ENCODE peak calls at places on chromosomes 12 and 14, in nine cellular contexts. One of them, this sample, is unnamed.

GRCh38 chr12:79691299-79692248 is 810 bp upstream of the PAWR start:
- DNase-seq in activated gamma-delta T cell: no peak
- DNase-seq in lung: no peak
- DNase-seq in effector CD4-positive, alpha-beta T cell: no peak
- DNase-seq in NCI-H2081: no peak
- DNase-seq in left ventricle myocardium superior: no peak
- DNase-seq in stimulated activated CD8-positive, alpha-beta memory T cell treated with anti-CD3 and anti-CD28 coated beads, Interleukin-4, amount 100 ng/mL, for 4 hours: no peak
- DNase-seq in germinal center: peak; percentile 7
- DNase-seq in activated naive CD8-positive, alpha-beta T cell treated with anti-CD3 and anti-CD28 coated beads for 36 hours: no peak
- DNase-seq in this sample: no peak

GRCh38 chr12:1914116-1914911 is 4.1 kb downstream of the CACNA2D4 start:
- DNase-seq in activated gamma-delta T cell: no peak
- DNase-seq in effector CD4-positive, alpha-beta T cell: no peak
- DNase-seq in stimulated activated CD8-positive, alpha-beta memory T cell treated with anti-CD3 and anti-CD28 coated beads, Interleukin-4, amount 100 ng/mL, for 4 hours: no peak
- DNase-seq in lung: no peak
- DNase-seq in germinal center: peak; percentile 1
- DNase-seq in NCI-H2081: no peak
- DNase-seq in left ventricle myocardium superior: no peak
- DNase-seq in activated naive CD8-positive, alpha-beta T cell treated with anti-CD3 and anti-CD28 coated beads for 36 hours: no peak
- DNase-seq in this sample: no peak

GRCh38 chr14:73460691-73461127 is 2.4 kb upstream of the NUMB start:
- DNase-seq in activated naive CD8-positive, alpha-beta T cell treated with anti-CD3 and anti-CD28 coated beads for 36 hours: no peak
- DNase-seq in left ventricle myocardium superior: no peak
- DNase-seq in effector CD4-positive, alpha-beta T cell: no peak
- DNase-seq in stimulated activated CD8-positive, alpha-beta memory T cell treated with anti-CD3 and anti-CD28 coated beads, Interleukin-4, amount 100 ng/mL, for 4 hours: no peak
- DNase-seq in germinal center: no peak
- DNase-seq in activated gamma-delta T cell: no peak
- DNase-seq in lung: peak; percentile 27
- DNase-seq in NCI-H2081: peak; percentile 66
- DNase-seq in this sample: no peak

GRCh38 chr12:87812711-87813110 is 216.5 kb downstream of the C12orf50 start:
- DNase-seq in NCI-H2081: peak; percentile 78
- DNase-seq in stimulated activated CD8-positive, alpha-beta memory T cell treated with anti-CD3 and anti-CD28 coated beads, Interleukin-4, amount 100 ng/mL, for 4 hours: no peak
- DNase-seq in germinal center: no peak
- DNase-seq in activated gamma-delta T cell: no peak
- DNase-seq in activated naive CD8-positive, alpha-beta T cell treated with anti-CD3 and anti-CD28 coated beads for 36 hours: no peak
- DNase-seq in left ventricle myocardium superior: no peak
- DNase-seq in lung: no peak
- DNase-seq in effector CD4-positive, alpha-beta T cell: no peak
- DNase-seq in this sample: no peak

GRCh38 chr12:54562720-54563356 is 13.4 kb downstream of the PDE1B start:
- DNase-seq in left ventricle myocardium superior: no peak
- DNase-seq in activated naive CD8-positive, alpha-beta T cell treated with anti-CD3 and anti-CD28 coated beads for 36 hours: no peak
- DNase-seq in germinal center: no peak
- DNase-seq in effector CD4-positive, alpha-beta T cell: no peak
- DNase-seq in lung: no peak
- DNase-seq in activated gamma-delta T cell: no peak
- DNase-seq in NCI-H2081: no peak
- DNase-seq in stimulated activated CD8-positive, alpha-beta memory T cell treated with anti-CD3 and anti-CD28 coated beads, Interleukin-4, amount 100 ng/mL, for 4 hours: no peak
- DNase-seq in this sample: no peak

GRCh38 chr14:61343471-61343870 is 22.1 kb downstream of the PRKCH start:
- DNase-seq in stimulated activated CD8-positive, alpha-beta memory T cell treated with anti-CD3 and anti-CD28 coated beads, Interleukin-4, amount 100 ng/mL, for 4 hours: no peak
- DNase-seq in activated gamma-delta T cell: no peak
- DNase-seq in germinal center: no peak
- DNase-seq in effector CD4-positive, alpha-beta T cell: no peak
- DNase-seq in activated naive CD8-positive, alpha-beta T cell treated with anti-CD3 and anti-CD28 coated beads for 36 hours: no peak
- DNase-seq in left ventricle myocardium superior: no peak
- DNase-seq in NCI-H2081: no peak
- DNase-seq in lung: no peak
- DNase-seq in this sample: no peak

GRCh38 chr12:51889216-51890134 is 1.6 kb downstream of the ANKRD33 start:
- DNase-seq in lung: no peak
- DNase-seq in stimulated activated CD8-positive, alpha-beta memory T cell treated with anti-CD3 and anti-CD28 coated beads, Interleukin-4, amount 100 ng/mL, for 4 hours: no peak
- DNase-seq in NCI-H2081: no peak
- DNase-seq in activated naive CD8-positive, alpha-beta T cell treated with anti-CD3 and anti-CD28 coated beads for 36 hours: no peak
- DNase-seq in germinal center: no peak
- DNase-seq in left ventricle myocardium superior: no peak
- DNase-seq in effector CD4-positive, alpha-beta T cell: no peak
- DNase-seq in activated gamma-delta T cell: no peak
- DNase-seq in this sample: no peak

GRCh38 chr12:93102744-93103143 is 173.6 kb upstream of the EEA1 start:
- DNase-seq in effector CD4-positive, alpha-beta T cell: no peak
- DNase-seq in activated naive CD8-positive, alpha-beta T cell treated with anti-CD3 and anti-CD28 coated beads for 36 hours: no peak
- DNase-seq in germinal center: no peak
- DNase-seq in NCI-H2081: no peak
- DNase-seq in lung: no peak
- DNase-seq in left ventricle myocardium superior: no peak
- DNase-seq in stimulated activated CD8-positive, alpha-beta memory T cell treated with anti-CD3 and anti-CD28 coated beads, Interleukin-4, amount 100 ng/mL, for 4 hours: no peak
- DNase-seq in activated gamma-delta T cell: no peak
- DNase-seq in this sample: no peak

GRCh38 chr14:68998062-68998461 is 19.0 kb upstream of the ACTN1 start:
- DNase-seq in activated gamma-delta T cell: no peak
- DNase-seq in germinal center: no peak
- DNase-seq in left ventricle myocardium superior: no peak
- DNase-seq in NCI-H2081: no peak
- DNase-seq in effector CD4-positive, alpha-beta T cell: no peak
- DNase-seq in lung: no peak
- DNase-seq in stimulated activated CD8-positive, alpha-beta memory T cell treated with anti-CD3 and anti-CD28 coated beads, Interleukin-4, amount 100 ng/mL, for 4 hours: no peak
- DNase-seq in activated naive CD8-positive, alpha-beta T cell treated with anti-CD3 and anti-CD28 coated beads for 36 hours: no peak
- DNase-seq in this sample: no peak

GRCh38 chr12:321606-322326 is 59.1 kb upstream of the SLC6A13 start:
- DNase-seq in stimulated activated CD8-positive, alpha-beta memory T cell treated with anti-CD3 and anti-CD28 coated beads, Interleukin-4, amount 100 ng/mL, for 4 hours: no peak
- DNase-seq in activated gamma-delta T cell: no peak
- DNase-seq in left ventricle myocardium superior: no peak
- DNase-seq in lung: no peak
- DNase-seq in germinal center: no peak
- DNase-seq in activated naive CD8-positive, alpha-beta T cell treated with anti-CD3 and anti-CD28 coated beads for 36 hours: no peak
- DNase-seq in NCI-H2081: peak; percentile 23
- DNase-seq in effector CD4-positive, alpha-beta T cell: no peak
- DNase-seq in this sample: no peak

GRCh38 chr12:90618606-90619005 is 336.4 kb downstream of the CCER1 start:
- DNase-seq in activated gamma-delta T cell: no peak
- DNase-seq in activated naive CD8-positive, alpha-beta T cell treated with anti-CD3 and anti-CD28 coated beads for 36 hours: no peak
- DNase-seq in effector CD4-positive, alpha-beta T cell: no peak
- DNase-seq in germinal center: no peak
- DNase-seq in left ventricle myocardium superior: no peak
- DNase-seq in lung: no peak
- DNase-seq in stimulated activated CD8-positive, alpha-beta memory T cell treated with anti-CD3 and anti-CD28 coated beads, Interleukin-4, amount 100 ng/mL, for 4 hours: no peak
- DNase-seq in NCI-H2081: no peak
- DNase-seq in this sample: no peak

GRCh38 chr12:113664224-113664681 is 192.6 kb upstream of the LHX5 start:
- DNase-seq in effector CD4-positive, alpha-beta T cell: no peak
- DNase-seq in lung: no peak
- DNase-seq in germinal center: no peak
- DNase-seq in stimulated activated CD8-positive, alpha-beta memory T cell treated with anti-CD3 and anti-CD28 coated beads, Interleukin-4, amount 100 ng/mL, for 4 hours: no peak
- DNase-seq in activated naive CD8-positive, alpha-beta T cell treated with anti-CD3 and anti-CD28 coated beads for 36 hours: no peak
- DNase-seq in NCI-H2081: no peak
- DNase-seq in activated gamma-delta T cell: no peak
- DNase-seq in left ventricle myocardium superior: no peak
- DNase-seq in this sample: no peak

GRCh38 chr14:59511916-59512530 is 27.7 kb downstream of the JKAMP start:
- DNase-seq in effector CD4-positive, alpha-beta T cell: no peak
- DNase-seq in activated naive CD8-positive, alpha-beta T cell treated with anti-CD3 and anti-CD28 coated beads for 36 hours: peak; percentile 14
- DNase-seq in left ventricle myocardium superior: no peak
- DNase-seq in activated gamma-delta T cell: no peak
- DNase-seq in lung: no peak
- DNase-seq in NCI-H2081: peak; percentile 52
- DNase-seq in germinal center: peak; percentile 36
- DNase-seq in stimulated activated CD8-positive, alpha-beta memory T cell treated with anti-CD3 and anti-CD28 coated beads, Interleukin-4, amount 100 ng/mL, for 4 hours: no peak
- DNase-seq in this sample: no peak

GRCh38 chr14:68729556-68729955 is 63.3 kb downstream of the ZFP36L1 start:
- DNase-seq in germinal center: no peak
- DNase-seq in activated naive CD8-positive, alpha-beta T cell treated with anti-CD3 and anti-CD28 coated beads for 36 hours: no peak
- DNase-seq in lung: no peak
- DNase-seq in activated gamma-delta T cell: no peak
- DNase-seq in stimulated activated CD8-positive, alpha-beta memory T cell treated with anti-CD3 and anti-CD28 coated beads, Interleukin-4, amount 100 ng/mL, for 4 hours: no peak
- DNase-seq in NCI-H2081: no peak
- DNase-seq in left ventricle myocardium superior: no peak
- DNase-seq in effector CD4-positive, alpha-beta T cell: no peak
- DNase-seq in this sample: no peak

GRCh38 chr12:51886021-51886710 is 1.7 kb upstream of the ANKRD33 start:
- DNase-seq in effector CD4-positive, alpha-beta T cell: no peak
- DNase-seq in lung: peak; percentile 69
- DNase-seq in activated naive CD8-positive, alpha-beta T cell treated with anti-CD3 and anti-CD28 coated beads for 36 hours: peak; percentile 28
- DNase-seq in NCI-H2081: no peak
- DNase-seq in left ventricle myocardium superior: peak; percentile 66
- DNase-seq in activated gamma-delta T cell: no peak
- DNase-seq in stimulated activated CD8-positive, alpha-beta memory T cell treated with anti-CD3 and anti-CD28 coated beads, Interleukin-4, amount 100 ng/mL, for 4 hours: no peak
- DNase-seq in germinal center: peak; percentile 72
- DNase-seq in this sample: peak; percentile 91

GRCh38 chr12:94305293-94305957 is 154.2 kb downstream of the CEP83 start:
- DNase-seq in left ventricle myocardium superior: no peak
- DNase-seq in stimulated activated CD8-positive, alpha-beta memory T cell treated with anti-CD3 and anti-CD28 coated beads, Interleukin-4, amount 100 ng/mL, for 4 hours: no peak
- DNase-seq in NCI-H2081: no peak
- DNase-seq in activated gamma-delta T cell: no peak
- DNase-seq in germinal center: no peak
- DNase-seq in lung: peak; percentile 48
- DNase-seq in effector CD4-positive, alpha-beta T cell: no peak
- DNase-seq in activated naive CD8-positive, alpha-beta T cell treated with anti-CD3 and anti-CD28 coated beads for 36 hours: peak; percentile 59
- DNase-seq in this sample: no peak